ENCODE peak calls at places on chromosomes 16 and 17, in eight cellular contexts. M is PC-9, Z is mammary epithelial cell, T is neural progenitor cell, F is fibroblast of lung, Q is PC-3, G is A673, V is GM12878. K is an unnamed sample.

GRCh38 chr16:79599256-79599836 is 1.2 kb downstream of the MAF start:
- DNase-seq in M (no peak), Z (peak; percentile 55), T (peak; percentile 74), F (peak; percentile 38), Q (no peak), G (no peak), V (no peak), K (no peak)

GRCh38 chr16:81277681-81278080 is 37.1 kb upstream of the GAN start:
- DNase-seq in M (peak; percentile 94), Z (peak; percentile 19), T (no peak), F (no peak), Q (peak; percentile 75), G (no peak), V (no peak), K (no peak)

GRCh38 chr17:81132770-81133723 is 32.3 kb upstream of the PVALEF start:
- DNase-seq in M (peak; percentile 33), Z (no peak), T (no peak), F (no peak), Q (no peak), G (no peak), V (no peak), K (no peak)

GRCh38 chr17:50059759-50060273 is 3.9 kb downstream of the ITGA3 start:
- DNase-seq in M (no peak), Z (peak; percentile 49), T (no peak), F (peak; percentile 70), Q (peak; percentile 63), G (no peak), V (no peak), K (no peak)

GRCh38 chr17:79888009-79888540 is 48.8 kb upstream of the CBX4 start:
- DNase-seq in M (no peak), Z (no peak), T (no peak), F (no peak), Q (no peak), G (no peak), V (no peak), K (no peak)

GRCh38 chr17:37092041-37092440 is 143.3 kb downstream of the AATF start:
- DNase-seq in M (no peak), Z (peak; percentile 63), T (no peak), F (peak; percentile 17), Q (no peak), G (no peak), V (no peak), K (no peak)

GRCh38 chr16:62829084-62829483 is 792.8 kb upstream of the CDH8 start:
- DNase-seq in M (no peak), Z (no peak), T (no peak), F (no peak), Q (no peak), G (no peak), V (no peak), K (no peak)

GRCh38 chr17:44124118-44124438 is 637 bp upstream of the HDAC5 start:
- DNase-seq in M (no peak), Z (no peak), T (no peak), F (no peak), Q (no peak), G (no peak), V (no peak), K (no peak)

GRCh38 chr16:1500465-1501150 is 7.4 kb downstream of the TELO2 start:
- DNase-seq in M (no peak), Z (no peak), T (no peak), F (no peak), Q (no peak), G (no peak), V (no peak), K (no peak)

GRCh38 chr16:67845291-67846062 is 1.3 kb upstream of the NUTF2 start:
- DNase-seq in M (no peak), Z (no peak), T (no peak), F (no peak), Q (no peak), G (no peak), V (no peak), K (no peak)

GRCh38 chr16:4832698-4833343 is 14.3 kb downstream of the GLYR1 start:
- DNase-seq in M (no peak), Z (no peak), T (no peak), F (no peak), Q (no peak), G (no peak), V (no peak), K (no peak)

DNA sequence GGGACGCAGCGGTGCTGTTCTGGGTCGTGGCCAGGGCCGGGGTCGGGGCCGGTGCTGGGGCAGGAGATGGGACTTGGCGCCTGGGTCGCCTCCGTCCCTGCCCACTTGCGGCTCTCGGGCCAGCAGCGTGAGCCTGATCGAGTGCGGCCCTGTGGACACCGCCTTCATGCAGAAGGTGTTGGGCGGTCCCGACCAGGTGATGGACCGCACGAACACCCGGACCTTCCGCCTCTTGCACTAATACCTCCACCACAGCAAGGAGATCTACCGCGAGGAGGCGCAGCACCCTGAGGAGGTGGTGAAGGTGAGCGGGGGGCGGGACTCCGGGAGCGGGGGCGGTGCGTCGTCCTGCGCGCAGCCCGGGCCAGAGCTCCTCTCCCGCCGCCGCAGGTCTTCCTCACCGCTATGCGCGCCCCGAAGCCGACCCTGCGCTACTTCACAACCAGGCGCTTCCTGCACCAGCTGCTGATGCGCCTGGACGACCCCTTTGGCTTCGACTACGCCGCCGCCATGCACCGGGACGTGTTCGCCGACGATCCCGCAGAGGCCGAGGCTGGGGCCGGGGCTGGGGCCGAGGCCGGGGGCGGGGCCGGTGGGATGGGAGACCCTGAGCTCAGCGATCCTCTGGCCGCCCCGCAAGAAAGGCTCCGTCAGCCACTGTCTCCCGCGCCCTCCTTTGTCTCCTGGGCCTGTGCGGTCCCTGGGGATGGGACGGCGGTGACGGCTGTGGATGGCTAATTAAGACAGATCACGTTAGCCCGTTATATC is 4.5 kb upstream of the HSD17B1 start:
- DNase-seq in M (no peak), Z (no peak), T (peak; percentile 90), F (peak; percentile 54), Q (peak; percentile 81), G (peak; percentile 52), V (no peak), K (no peak)
- TF ChIP-seq CTCF in M (peak; percentile 30), Z (peak; percentile 44), T (peak; percentile 59), F (no peak), Q (peak; percentile 62), G (peak; percentile 50), V (peak; percentile 60), K (no peak)

GRCh38 chr17:20300399-20301037 is 166.8 kb downstream of the LGALS9B start:
- DNase-seq in M (no peak), Z (no peak), T (no peak), F (peak; percentile 97), Q (no peak), G (no peak), V (no peak), K (no peak)
- H3K4me1 ChIP-seq in M (no peaks in the 10 kb centered on the region), Z (no peaks in the 10 kb centered on the region), T (no peaks in the 10 kb centered on the region), F (no peaks in the 10 kb centered on the region), Q (no peaks in the 10 kb centered on the region), G (no peaks in the 10 kb centered on the region), V (no peaks in the 10 kb centered on the region), K (no peaks in the 10 kb centered on the region)

DNA sequence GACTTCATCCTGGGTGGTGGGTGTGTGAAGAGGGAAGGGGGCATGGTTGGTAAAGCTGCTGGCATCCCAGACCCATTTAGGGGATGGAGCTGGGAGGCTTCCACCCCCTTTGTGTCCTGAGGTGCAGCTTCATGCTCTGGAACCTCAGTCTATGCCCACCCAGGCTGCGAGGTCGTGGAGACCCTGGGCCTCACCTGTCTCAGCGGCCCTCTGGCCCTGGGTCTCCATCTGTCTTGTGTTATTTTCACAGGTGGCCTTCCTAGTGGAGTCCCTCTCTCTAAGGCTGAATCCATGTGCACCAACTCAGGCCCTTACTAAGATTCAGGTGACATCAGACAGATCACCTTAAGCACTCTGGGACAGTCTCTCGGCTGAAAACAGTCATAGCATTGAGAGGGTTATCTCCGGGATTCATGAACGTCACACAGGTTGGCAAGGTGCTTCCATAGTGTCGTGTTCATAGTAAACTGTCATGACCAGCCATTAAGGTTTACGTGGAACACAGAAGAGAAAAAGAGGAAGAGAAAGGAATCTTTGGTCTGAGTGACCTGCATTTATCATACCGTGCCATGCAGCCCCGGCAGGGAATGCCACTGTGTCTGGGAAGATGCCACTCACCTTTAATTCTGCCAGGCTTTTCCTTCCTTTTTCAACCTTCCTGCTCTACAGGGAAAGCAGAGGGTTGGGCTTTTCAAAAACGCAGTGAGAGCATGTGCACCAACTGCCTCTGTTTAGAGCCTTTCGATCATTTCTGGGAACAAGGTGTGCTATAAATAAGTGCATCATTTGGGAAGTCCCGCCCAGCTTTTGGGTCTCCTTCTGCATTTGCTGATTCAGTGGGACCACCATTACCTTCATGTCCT is 4.5 kb upstream of the FOXL1 start:
- DNase-seq in M (no peak), Z (no peak), T (no peak), F (no peak), Q (no peak), G (no peak), V (no peak), K (no peak)
- TF ChIP-seq EZH2 in M (no peak), Z (no peak), T (no peak), F (no peak), Q (no peak), G (no peak), V (no peak), K (no peak)

DNA sequence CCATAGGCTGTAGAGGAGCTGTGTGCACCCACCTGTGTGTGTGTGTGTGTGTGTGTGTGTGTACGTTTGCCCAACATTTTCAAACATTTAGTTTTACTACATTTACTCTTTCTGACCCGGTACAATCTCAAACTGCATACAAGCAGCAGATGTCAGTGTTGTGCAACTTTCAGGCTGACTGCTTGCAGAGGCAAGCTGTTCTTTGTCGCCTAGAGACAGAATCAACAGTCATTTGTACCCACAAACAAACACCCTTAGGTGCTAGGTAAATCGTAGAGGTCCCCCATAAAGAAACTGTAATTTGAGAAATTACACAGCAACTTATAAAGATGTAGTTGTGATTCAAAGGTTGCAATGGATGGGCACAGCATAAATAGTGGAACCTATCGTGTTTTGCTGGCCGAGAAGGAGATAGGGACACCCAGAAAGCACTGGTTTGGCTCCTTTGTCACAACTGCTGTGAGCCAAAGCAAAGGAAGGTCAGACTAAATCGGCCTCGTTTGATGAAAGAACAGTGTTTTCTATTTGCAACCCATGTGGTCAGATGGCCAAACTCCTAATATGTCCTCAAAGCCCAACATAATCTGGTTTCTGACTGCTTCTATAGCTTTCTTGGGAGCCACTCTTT is 478.4 kb downstream of the TOX3 start:
- DNase-seq in M (no peak), Z (peak; percentile 10), T (peak; percentile 72), F (peak; percentile 14), Q (peak; percentile 5), G (peak; percentile 67), V (no peak), K (no peak)
- TF ChIP-seq CTCF in M (no peak), Z (peak; percentile 13), T (peak; percentile 75), F (no peak), Q (no peak), G (peak; percentile 60), V (no peak), K (peak; percentile 42)

GRCh38 chr17:59845595-59846390 is 47.0 kb downstream of the TUBD1 start:
- DNase-seq in M (peak; percentile 100), Z (peak; percentile 96), T (no peak), F (peak; percentile 92), Q (peak; percentile 99), G (no peak), V (no peak), K (no peak)

GRCh38 chr17:59851431-59852375 is 41.0 kb downstream of the TUBD1 start:
- DNase-seq in M (no peak), Z (peak; percentile 52), T (no peak), F (peak; percentile 88), Q (peak; percentile 35), G (no peak), V (no peak), K (no peak)

GRCh38 chr17:59846391-59847165 is 46.2 kb downstream of the TUBD1 start:
- DNase-seq in M (peak; percentile 100), Z (peak; percentile 95), T (no peak), F (peak; percentile 92), Q (peak; percentile 99), G (no peak), V (peak; percentile 91), K (no peak)

GRCh38 chr17:59848385-59848668 is 44.4 kb downstream of the TUBD1 start:
- DNase-seq in M (no peak), Z (no peak), T (no peak), F (no peak), Q (no peak), G (no peak), V (no peak), K (no peak)

GRCh38 chr17:59848778-59849177 is 44.0 kb downstream of the TUBD1 start:
- DNase-seq in M (peak; percentile 91), Z (peak; percentile 48), T (no peak), F (peak; percentile 61), Q (peak; percentile 21), G (no peak), V (no peak), K (peak; percentile 60)
- H3K4me1 ChIP-seq in M (peaks cover 88% of the 10 kb centered on the region), Z (peaks cover 55% of the 10 kb centered on the region), T (peaks cover 3% of the 10 kb centered on the region), F (peaks cover 22% of the 10 kb centered on the region), Q (peaks cover 59% of the 10 kb centered on the region), G (peaks cover 10% of the 10 kb centered on the region), V (peaks cover 47% of the 10 kb centered on the region), K (peaks cover 20% of the 10 kb centered on the region)

K was measured in DND-41.